ENCODE peak calls at places on chromosomes 1 and 21, in five cellular contexts. Z is neuronal stem cell, H is H1, K is IMR-90, I is mesenchymal stem cell. M is an unnamed sample.

GRCh38 chr1:8154621-8155052 is 128.5 kb upstream of the ERRFI1 start:
- DNase-seq in Z (peak), H (no peak), K (peak), I (peak), M (no peak)

GRCh38 chr1:156081174-156082110 is 823 bp downstream of the MEX3A start:
- DNase-seq in Z (no peak), H (no peak), K (peak), I (peak), M (no peak)

GRCh38 chr1:79079770-79080169 is 73.2 kb upstream of the ADGRL4 start:
- DNase-seq in Z (no peak), H (no peak), K (peak), I (peak), M (peak)

GRCh38 chr1:206851611-206852010 is 13.8 kb upstream of the IL20 start:
- DNase-seq in Z (no peak), H (no peak), K (peak), I (peak), M (no peak)

GRCh38 chr1:244371294-244372141 is 80.2 kb downstream of the ADSS2 start:
- DNase-seq in Z (no peak), H (no peak), K (no peak), I (no peak), M (no peak)

GRCh38 chr1:32338637-32339145 is 2.7 kb upstream of the MARCKSL1 start:
- DNase-seq in Z (no peak), H (no peak), K (no peak), I (no peak), M (no peak)

GRCh38 chr1:167424038-167424619 is 94.2 kb downstream of the CD247 start:
- DNase-seq in Z (no peak), H (peak), K (no peak), I (no peak), M (no peak)

GRCh38 chr1:117680316-117681002 is 74.6 kb downstream of the TENT5C start:
- DNase-seq in Z (no peak), H (no peak), K (no peak), I (no peak), M (no peak)

GRCh38 chr21:44858291-44858690 is 15.2 kb downstream of the PTTG1IP start:
- DNase-seq in Z (no peak), H (no peak), K (no peak), I (no peak), M (no peak)

GRCh38 chr1:243447342-243447741 is 191.5 kb downstream of the SDCCAG8 start:
- DNase-seq in Z (no peak), H (no peak), K (peak), I (peak), M (no peak)

GRCh38 chr21:42062543-42063022 is 8.5 kb upstream of the UMODL1 start:
- DNase-seq in Z (no peak), H (no peak), K (no peak), I (no peak), M (no peak)

GRCh38 chr1:234956821-234957329 is 171.8 kb downstream of the TOMM20 start:
- DNase-seq in Z (peak), H (no peak), K (no peak), I (no peak), M (no peak)

GRCh38 chr1:44603718-44604117 is 70.6 kb downstream of the TMEM53 start:
- DNase-seq in Z (no peak), H (no peak), K (no peak), I (no peak), M (no peak)

GRCh38 chr1:54475357-54476230 is 69.4 kb upstream of the SSBP3 start:
- DNase-seq in Z (no peak), H (peak), K (no peak), I (no peak), M (peak)

GRCh38 chr1:1179983-1180861 is 6.5 kb downstream of the TTLL10 start:
- DNase-seq in Z (no peak), H (peak), K (no peak), I (no peak), M (peak)

GRCh38 chr1:64042331-64043100 is 160.9 kb upstream of the UBE2U start:
- DNase-seq in Z (no peak), H (no peak), K (peak), I (peak), M (no peak)

GRCh38 chr1:23177438-23178380 is 9.1 kb upstream of the LUZP1 start:
- DNase-seq in Z (peak), H (peak), K (peak), I (peak), M (peak)

GRCh38 chr1:2946291-2946690 is 75.0 kb upstream of the ACTRT2 start:
- DNase-seq in Z (no peak), H (no peak), K (no peak), I (no peak), M (no peak)

GRCh38 chr1:8941906-8942305 is 3.8 kb upstream of the CA6 start:
- DNase-seq in Z (no peak), H (no peak), K (peak), I (peak), M (no peak)

GRCh38 chr1:241470908-241471610 is 48.5 kb downstream of the FH start:
- DNase-seq in Z (no peak), H (no peak), K (no peak), I (no peak), M (no peak)

GRCh38 chr1:246427611-246428010 is 79.5 kb downstream of the SMYD3 start:
- DNase-seq in Z (no peak), H (no peak), K (peak), I (no peak), M (no peak)

GRCh38 chr1:103525114-103525606 is 339 bp upstream of the RNPC3 start:
- DNase-seq in Z (peak), H (no peak), K (peak), I (peak), M (peak)

GRCh38 chr1:154955039-154955717 is 721 bp downstream of the PBXIP1 start:
- DNase-seq in Z (peak), H (no peak), K (peak), I (peak), M (peak)

GRCh38 chr1:213303286-213303685 is 252.2 kb downstream of the RPS6KC1 start:
- DNase-seq in Z (no peak), H (no peak), K (peak), I (no peak), M (peak)

GRCh38 chr21:35996217-35996616 is 64.1 kb downstream of the SETD4 start:
- DNase-seq in Z (no peak), H (no peak), K (no peak), I (no peak), M (no peak)

GRCh38 chr1:198601936-198602889 is 36.6 kb upstream of the PTPRC start:
- DNase-seq in Z (no peak), H (no peak), K (peak), I (no peak), M (no peak)

GRCh38 chr1:9798236-9799130 is 25.3 kb downstream of the CLSTN1 start:
- DNase-seq in Z (no peak), H (no peak), K (peak), I (peak), M (no peak)

GRCh38 chr1:111450185-111450584 is 921 bp downstream of the ATP5PB start:
- DNase-seq in Z (no peak), H (no peak), K (no peak), I (no peak), M (no peak)

GRCh38 chr1:2204384-2205190 is 10.0 kb upstream of the FAAP20 start:
- DNase-seq in Z (peak), H (peak), K (peak), I (peak), M (peak)

GRCh38 chr1:12810691-12811408 is 19.7 kb downstream of the PRAMEF1 start:
- DNase-seq in Z (no peak), H (no peak), K (no peak), I (no peak), M (no peak)

GRCh38 chr1:157101196-157101595 is 1.6 kb upstream of the ETV3L start:
- DNase-seq in Z (no peak), H (no peak), K (no peak), I (no peak), M (no peak)

GRCh38 chr1:44681905-44682900 is 7.7 kb downstream of the ARMH1 start:
- DNase-seq in Z (no peak), H (peak), K (no peak), I (no peak), M (peak)

GRCh38 chr1:75618382-75618781 is 7.5 kb upstream of the SLC44A5 start:
- DNase-seq in Z (no peak), H (no peak), K (no peak), I (no peak), M (no peak)

GRCh38 chr1:234916840-234917239 is 211.8 kb downstream of the TOMM20 start:
- DNase-seq in Z (no peak), H (no peak), K (no peak), I (no peak), M (no peak)

GRCh38 chr1:12544992-12545391 is 73.0 kb downstream of the DHRS3 start:
- DNase-seq in Z (no peak), H (no peak), K (no peak), I (no peak), M (no peak)

GRCh38 chr1:224059897-224060462 is 53.9 kb upstream of the FBXO28 start:
- DNase-seq in Z (no peak), H (no peak), K (no peak), I (no peak), M (no peak)

GRCh38 chr1:85479491-85479890 is 14.5 kb upstream of the DDAH1 start:
- DNase-seq in Z (no peak), H (no peak), K (no peak), I (no peak), M (no peak)

GRCh38 chr21:44831227-44831626 is 13.4 kb upstream of the SUMO3 start:
- DNase-seq in Z (no peak), H (no peak), K (no peak), I (no peak), M (no peak)

DNA sequence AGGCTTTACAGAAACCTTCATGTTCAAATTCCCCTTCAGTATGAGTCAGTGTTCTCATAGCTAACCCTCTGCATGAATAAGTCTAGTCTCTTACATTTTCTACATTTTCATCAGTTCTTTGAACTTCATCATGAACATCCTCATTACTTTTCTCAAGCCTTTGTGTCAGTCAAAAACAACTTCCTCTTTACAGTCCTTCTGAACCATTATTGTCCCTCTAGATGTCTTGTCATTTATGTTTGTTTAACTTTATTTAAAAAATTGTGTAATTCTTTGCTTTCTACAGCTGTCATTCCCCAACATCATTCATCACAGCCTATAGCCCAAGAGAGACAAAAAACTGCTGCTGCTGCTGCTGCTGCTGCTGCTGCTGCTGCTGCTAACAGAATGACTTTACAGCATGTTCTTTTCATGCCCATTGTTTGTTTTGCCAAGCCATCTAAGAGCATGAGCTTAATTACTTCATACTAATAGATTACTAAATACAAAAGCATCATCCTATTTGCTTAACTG is 133.1 kb downstream of the LRRC40 start:
- DNase-seq in Z (no peak), H (no peak), K (peak), I (peak), M (no peak)
- H4K8ac ChIP-seq in Z (no peak), H (no peak), K (peak), I (no peak), M (no peak)

DNA sequence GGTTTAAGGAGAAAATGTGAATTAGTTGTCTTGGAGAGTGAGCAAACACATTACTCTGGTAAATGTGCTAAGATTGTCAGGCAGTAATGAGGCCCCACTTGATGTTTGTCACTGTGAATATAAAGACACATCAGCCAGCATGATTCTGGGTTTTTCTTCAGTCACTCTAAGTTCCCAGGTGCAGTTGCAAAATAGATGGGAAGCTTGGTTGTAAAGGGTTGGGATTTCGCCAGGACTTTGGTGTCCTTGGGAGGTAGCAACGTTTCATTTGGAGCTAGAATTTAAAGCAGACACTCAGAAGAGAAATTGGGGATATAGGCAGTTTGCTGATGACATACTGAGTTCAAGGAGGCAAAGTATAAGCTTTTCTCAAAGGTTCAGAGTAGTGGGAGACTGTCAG is 154.3 kb downstream of the MAST2 start:
- DNase-seq in Z (no peak), H (no peak), K (no peak), I (no peak), M (no peak)
- H4K8ac ChIP-seq in Z (no peak), H (no peak), K (no peak), I (no peak), M (no peak)

GRCh38 chr1:237033061-237033460 is 8.9 kb upstream of the RYR2 start:
- DNase-seq in Z (no peak), H (no peak), K (no peak), I (no peak), M (no peak)
- H4K8ac ChIP-seq in Z (no peak), H (no peak), K (no peak), I (no peak), M (no peak)

DNA sequence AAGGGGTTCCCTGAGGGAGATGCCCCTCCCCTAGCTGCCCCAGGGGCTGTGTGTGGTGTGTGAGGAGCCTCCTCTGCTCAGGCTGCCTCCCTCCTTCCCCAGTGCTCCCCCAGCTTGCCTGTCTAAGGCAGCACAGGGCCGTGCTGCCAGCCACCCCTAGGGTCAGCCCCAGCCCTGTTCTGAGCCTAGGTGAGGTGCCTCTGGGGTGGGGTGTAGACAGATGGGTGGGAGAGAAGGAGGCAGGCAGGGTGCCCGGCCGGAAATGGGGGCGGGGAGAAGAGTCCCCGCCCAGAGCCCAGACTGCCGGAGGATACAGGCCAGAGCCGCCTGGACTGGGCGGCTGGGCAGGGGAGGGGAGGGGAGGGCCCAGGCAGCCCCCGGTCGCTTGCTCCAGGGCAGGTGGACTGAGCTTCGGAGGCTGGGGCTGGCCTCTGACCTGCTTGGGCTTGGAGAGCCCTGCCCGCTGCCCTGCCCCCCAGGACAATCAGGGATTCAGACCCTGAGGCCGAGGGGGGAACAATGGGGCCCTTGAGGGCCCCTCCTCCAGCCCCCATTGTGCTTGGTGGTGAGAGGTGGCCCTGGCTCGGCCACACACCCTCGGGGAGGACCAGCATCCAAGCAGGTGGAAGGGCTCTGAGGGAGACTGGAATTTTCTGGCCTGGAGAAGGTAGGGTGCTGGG is at the start of gene GJC2:
- DNase-seq in Z (no peak), H (peak), K (peak), I (peak), M (peak)
- H4K8ac ChIP-seq in Z (no peak), H (peak), K (peak), I (peak), M (no peak)

GRCh38 chr1:47238935-47239640 is 7.1 kb upstream of the TAL1 start:
- DNase-seq in Z (no peak), H (no peak), K (no peak), I (no peak), M (no peak)

GRCh38 chr1:47235280-47235679 is 3.3 kb upstream of the TAL1 start:
- DNase-seq in Z (no peak), H (peak), K (no peak), I (no peak), M (no peak)

GRCh38 chr1:47233165-47233564 is 1.1 kb upstream of the TAL1 start:
- DNase-seq in Z (no peak), H (no peak), K (no peak), I (no peak), M (no peak)

GRCh38 chr1:47232187-47232874 is at the start of gene TAL1:
- DNase-seq in Z (no peak), H (peak), K (no peak), I (no peak), M (no peak)

DNA sequence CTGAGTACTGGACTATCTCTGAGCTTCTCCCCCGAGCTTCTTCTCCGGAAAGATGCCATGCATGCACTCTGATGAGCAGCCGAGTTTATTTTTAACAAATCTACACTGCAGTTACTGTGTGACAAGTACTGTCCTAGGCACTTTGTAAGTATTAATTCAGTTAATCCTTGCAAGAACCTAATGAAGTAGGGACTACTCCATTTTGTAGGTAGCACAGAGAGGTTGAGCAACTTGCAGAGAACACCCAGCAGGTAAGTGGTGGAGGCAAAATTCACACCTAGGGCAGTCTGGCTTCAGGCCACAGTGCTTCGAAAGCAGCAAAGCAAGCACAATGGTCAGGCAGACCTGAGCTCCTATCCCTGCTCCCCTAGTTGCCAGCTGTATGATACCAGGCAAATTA is 3.8 kb upstream of the TAL1 start:
- DNase-seq in Z (no peak), H (no peak), K (no peak), I (no peak), M (no peak)
- H4K8ac ChIP-seq in Z (no peak), H (no peak), K (no peak), I (no peak), M (no peak)

GRCh38 chr1:201506092-201506491 is 831 bp downstream of the CSRP1 start:
- DNase-seq in Z (no peak), H (no peak), K (no peak), I (no peak), M (no peak)
- H4K8ac ChIP-seq in Z (no peak), H (no peak), K (peak), I (no peak), M (no peak)

GRCh38 chr1:93584238-93585003 is 97.2 kb downstream of the BCAR3 start:
- DNase-seq in Z (no peak), H (no peak), K (no peak), I (no peak), M (no peak)
- H4K8ac ChIP-seq in Z (no peak), H (no peak), K (no peak), I (no peak), M (no peak)

GRCh38 chr1:108691886-108692723 is at the start of gene PRPF38B:
- DNase-seq in Z (peak), H (peak), K (peak), I (peak), M (peak)
- H4K8ac ChIP-seq in Z (no peak), H (peak), K (peak), I (peak), M (peak)

M was measured in H9.